ENCODE peak calls at places on chromosomes 3 and 15, in six cellular contexts. B is mucosa of gallbladder; Z is iris pigment epithelial cell; H is GM03348; K is CD4-positive, alpha-beta memory T cell; O is Peyer's patch. X is an unnamed sample.
A peak's percentile ranks its signal among the peaks of the same experiment; 100 is the strongest.

GRCh38 chr3:102078864-102079808 is 229.8 kb downstream of the NFKBIZ start:
- DNase-seq in B (no peak), Z (no peak), H (no peak), K (no peak), O (peak; percentile 57), X (no peak)

GRCh38 chr15:52281085-52282035 is 14.2 kb downstream of the MYO5C start:
- DNase-seq in B (no peak), Z (no peak), H (no peak), K (no peak), O (no peak), X (peak; percentile 82)

GRCh38 chr3:186849392-186849975 is 7.0 kb downstream of the ADIPOQ start:
- DNase-seq in B (no peak), Z (peak; percentile 47), H (peak; percentile 14), K (no peak), O (no peak), X (no peak)

GRCh38 chr15:36251450-36251849 is 328.0 kb upstream of the CDIN1 start:
- DNase-seq in B (no peak), Z (peak; percentile 4), H (peak; percentile 10), K (no peak), O (no peak), X (no peak)

GRCh38 chr3:138774529-138775253 is 60.0 kb downstream of the PIK3CB start:
- DNase-seq in B (peak; percentile 68), Z (peak; percentile 100), H (peak; percentile 88), K (no peak), O (peak; percentile 70), X (peak; percentile 46)

GRCh38 chr15:101545548-101546505 is 56.3 kb upstream of the PCSK6 start:
- DNase-seq in B (no peak), Z (no peak), H (no peak), K (no peak), O (no peak), X (no peak)

GRCh38 chr3:150022406-150023238 is 51.9 kb upstream of the PFN2 start:
- DNase-seq in B (no peak), Z (no peak), H (peak; percentile 42), K (no peak), O (no peak), X (no peak)

GRCh38 chr15:70505411-70505919 is 257.9 kb downstream of the UACA start:
- DNase-seq in B (no peak), Z (peak; percentile 91), H (peak; percentile 85), K (no peak), O (no peak), X (no peak)

GRCh38 chr3:40109641-40110490 is 199.6 kb upstream of the EIF1B start:
- DNase-seq in B (no peak), Z (no peak), H (peak; percentile 36), K (no peak), O (no peak), X (no peak)

GRCh38 chr3:33364060-33364459 is 76.1 kb downstream of the UBP1 start:
- DNase-seq in B (no peak), Z (no peak), H (no peak), K (no peak), O (no peak), X (no peak)